ENCODE peak calls at places on chromosomes 13 and 19, in eight cellular contexts. Z is breast epithelium, K is fibroblast of lung, F is pancreas, W is uterus, X is transverse colon, Y is heart right ventricle, Q is GM23248. G is an unnamed sample.

GRCh38 chr13:95352486-95352885 is 51.2 kb upstream of the ABCC4 start:
- DNase-seq in K (no peak), Y (no peak), X (no peak), F (no peak), Z (no peak), W (no peak), Q (no peak), G (no peak)

GRCh38 chr19:16363852-16364230 is 39.2 kb downstream of the KLF2 start:
- DNase-seq in Q (no peak), K (no peak), Y (no peak), F (no peak), X (no peak), Z (no peak), W (no peak), G (no peak)

GRCh38 chr13:53121131-53121773 is 92.6 kb downstream of the OLFM4 start:
- DNase-seq in W (no peak), F (no peak), Y (no peak), X (no peak), Z (no peak), K (no peak), Q (no peak), G (no peak)

GRCh38 chr13:20381401-20381800 is 144.3 kb downstream of the CRYL1 start:
- DNase-seq in K (no peak), W (no peak), Q (no peak), F (no peak), Z (no peak), X (no peak), Y (no peak), G (no peak)

GRCh38 chr13:70816853-70817252 is 708.6 kb upstream of the KLHL1 start:
- DNase-seq in K (peak; percentile 57), Q (no peak), X (no peak), F (no peak), W (no peak), Y (no peak), Z (no peak), G (no peak)

GRCh38 chr13:103002279-103002678 is 63.9 kb downstream of the SLC10A2 start:
- DNase-seq in Y (no peak), K (no peak), Z (no peak), W (no peak), F (no peak), Q (no peak), X (no peak), G (no peak)

GRCh38 chr13:97727991-97728390 is 225.5 kb upstream of the IPO5 start:
- DNase-seq in X (no peak), Z (no peak), Q (no peak), W (no peak), Y (no peak), F (no peak), K (no peak), G (no peak)

GRCh38 chr19:19372656-19373416 is 32.6 kb upstream of the GATAD2A start:
- DNase-seq in Z (no peak), K (peak; percentile 39), X (peak; percentile 86), F (no peak), W (no peak), Q (peak; percentile 76), Y (peak; percentile 64), G (no peak)

GRCh38 chr13:29125934-29126424 is 305.8 kb downstream of the MTUS2 start:
- DNase-seq in W (no peak), Q (no peak), X (no peak), F (no peak), Z (no peak), K (no peak), Y (no peak), G (no peak)

GRCh38 chr19:4916292-4917082 is 7.2 kb downstream of the UHRF1 start:
- DNase-seq in W (no peak), X (peak; percentile 22), Y (no peak), Q (no peak), K (no peak), Z (no peak), F (no peak), G (no peak)

GRCh38 chr19:4913996-4914735 is 4.9 kb downstream of the UHRF1 start:
- DNase-seq in X (peak; percentile 17), F (no peak), Z (no peak), W (no peak), K (peak; percentile 7), Y (no peak), Q (peak; percentile 43), G (no peak)

GRCh38 chr19:4911314-4911713 is 2.0 kb downstream of the UHRF1 start:
- DNase-seq in W (no peak), Y (no peak), Z (no peak), K (peak; percentile 23), F (no peak), Q (peak; percentile 59), X (no peak), G (no peak)

GRCh38 chr19:4911786-4912672 is 2.7 kb downstream of the UHRF1 start:
- DNase-seq in X (peak; percentile 64), K (peak; percentile 100), Q (peak; percentile 100), F (no peak), Z (no peak), Y (peak; percentile 26), W (peak; percentile 70), G (peak; percentile 72)

DNA sequence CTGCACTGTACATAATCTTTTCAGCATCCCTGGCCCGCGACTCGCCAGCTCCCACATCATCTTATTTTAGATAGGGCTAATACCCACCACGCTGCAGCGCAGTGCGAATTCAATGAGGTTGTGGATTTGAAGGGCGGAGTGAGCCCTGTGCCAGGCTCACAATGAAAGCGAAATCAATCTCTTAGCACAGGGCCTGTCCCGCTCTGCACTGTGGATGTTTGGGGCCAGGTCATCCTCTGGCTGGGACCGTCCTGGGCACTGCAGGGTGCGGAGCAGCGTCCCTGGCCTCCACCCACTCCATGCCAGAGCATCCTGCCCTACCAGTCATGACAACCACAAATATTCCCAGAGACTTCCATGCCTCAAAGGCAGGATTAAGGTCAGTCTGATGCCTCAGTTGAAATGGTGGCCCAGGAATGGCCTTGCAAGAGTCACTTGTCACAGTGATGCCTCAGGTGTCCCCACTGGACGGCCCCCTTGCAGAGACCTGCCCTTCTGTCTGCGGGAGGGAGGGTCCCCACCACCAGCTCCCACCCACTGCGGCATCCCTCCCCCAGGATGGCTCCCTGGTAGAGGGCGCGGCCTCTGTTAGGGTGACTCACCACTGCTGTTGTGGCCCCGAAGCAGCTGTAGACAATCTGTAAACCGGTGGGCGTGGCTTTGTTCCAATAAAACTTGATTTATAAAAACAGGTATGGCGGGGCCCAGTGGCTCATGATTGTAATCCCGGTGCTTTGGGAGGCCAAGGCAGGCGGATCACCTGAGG is 5.6 kb downstream of the UHRF1 start:
- DNase-seq in K (peak; percentile 80), Q (peak; percentile 94), F (no peak), X (peak; percentile 89), Y (no peak), Z (no peak), W (no peak), G (no peak)
- H3K4me3 ChIP-seq in K (no peak overlapping the region), Q (peak overlapping the region; percentile 19), F (no peak overlapping the region), X (peak overlapping the region; percentile 37), Y (peak overlapping the region; percentile 20), Z (peak overlapping the region; percentile 43), W (no peak overlapping the region), G (no peak overlapping the region)

GRCh38 chr13:112703935-112704633 is 14.2 kb downstream of the ATP11A start:
- DNase-seq in X (peak; percentile 3), Q (no peak), Z (peak; percentile 27), W (no peak), K (no peak), F (no peak), Y (no peak), G (no peak)
- H3K27ac ChIP-seq in X (no peak overlapping the region), Q (no peak overlapping the region), Z (no peak overlapping the region), W (peak overlapping the region; percentile 25), K (no peak overlapping the region), F (no peak overlapping the region), Y (peak overlapping the region; percentile 64), G (no peak overlapping the region)

DNA sequence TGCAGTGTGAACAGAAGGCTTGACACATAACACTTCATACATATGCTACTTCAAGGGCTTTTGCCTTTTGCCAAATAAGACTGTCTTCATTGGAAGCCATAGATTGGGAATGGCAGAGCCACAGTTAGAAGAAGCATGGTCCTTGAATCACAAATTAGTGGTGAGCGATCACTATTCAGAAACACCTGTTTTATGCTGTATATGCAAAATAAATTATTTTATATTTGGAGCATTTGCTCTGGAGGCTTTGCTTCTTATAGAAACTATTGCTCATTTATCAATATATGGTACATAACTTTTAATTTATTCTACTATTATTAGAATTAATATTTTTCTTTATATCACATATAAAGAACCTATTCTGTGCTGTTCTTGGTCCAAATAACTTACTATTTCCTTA is 270.4 kb upstream of the SPRY2 start:
- DNase-seq in F (no peak), Z (no peak), K (no peak), W (no peak), X (no peak), Y (no peak), Q (no peak), G (no peak)
- H3K4me3 ChIP-seq in F (no peak overlapping the region), Z (no peak overlapping the region), K (no peak overlapping the region), W (no peak overlapping the region), X (no peak overlapping the region), Y (no peak overlapping the region), Q (no peak overlapping the region), G (no peak overlapping the region)

DNA sequence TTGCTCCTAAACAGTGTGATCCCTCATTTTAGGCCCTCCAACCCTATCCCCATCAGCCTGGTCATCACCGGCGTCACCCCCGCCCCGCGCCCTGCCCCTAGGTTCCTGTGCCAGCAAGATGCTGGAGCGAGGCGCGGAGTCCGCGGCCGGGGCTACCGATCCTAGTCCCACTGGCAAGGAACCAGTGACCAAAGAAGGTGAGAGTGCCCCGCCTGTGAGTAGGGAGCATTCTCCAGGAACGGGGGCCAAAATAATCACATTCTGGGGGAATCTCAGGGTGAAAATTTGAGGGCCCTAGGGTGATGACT is 1.3 kb downstream of the ZNF575 start:
- DNase-seq in W (no peak), F (no peak), Z (no peak), Y (no peak), K (no peak), Q (no peak), X (no peak), G (no peak)
- H3K27ac ChIP-seq in W (peak overlapping the region; percentile 90), F (peak overlapping the region; percentile 86), Z (peak overlapping the region; percentile 87), Y (peak overlapping the region; percentile 66), K (peak overlapping the region; percentile 57), Q (peak overlapping the region; percentile 19), X (peak overlapping the region; percentile 98), G (peak overlapping the region; percentile 98)

DNA sequence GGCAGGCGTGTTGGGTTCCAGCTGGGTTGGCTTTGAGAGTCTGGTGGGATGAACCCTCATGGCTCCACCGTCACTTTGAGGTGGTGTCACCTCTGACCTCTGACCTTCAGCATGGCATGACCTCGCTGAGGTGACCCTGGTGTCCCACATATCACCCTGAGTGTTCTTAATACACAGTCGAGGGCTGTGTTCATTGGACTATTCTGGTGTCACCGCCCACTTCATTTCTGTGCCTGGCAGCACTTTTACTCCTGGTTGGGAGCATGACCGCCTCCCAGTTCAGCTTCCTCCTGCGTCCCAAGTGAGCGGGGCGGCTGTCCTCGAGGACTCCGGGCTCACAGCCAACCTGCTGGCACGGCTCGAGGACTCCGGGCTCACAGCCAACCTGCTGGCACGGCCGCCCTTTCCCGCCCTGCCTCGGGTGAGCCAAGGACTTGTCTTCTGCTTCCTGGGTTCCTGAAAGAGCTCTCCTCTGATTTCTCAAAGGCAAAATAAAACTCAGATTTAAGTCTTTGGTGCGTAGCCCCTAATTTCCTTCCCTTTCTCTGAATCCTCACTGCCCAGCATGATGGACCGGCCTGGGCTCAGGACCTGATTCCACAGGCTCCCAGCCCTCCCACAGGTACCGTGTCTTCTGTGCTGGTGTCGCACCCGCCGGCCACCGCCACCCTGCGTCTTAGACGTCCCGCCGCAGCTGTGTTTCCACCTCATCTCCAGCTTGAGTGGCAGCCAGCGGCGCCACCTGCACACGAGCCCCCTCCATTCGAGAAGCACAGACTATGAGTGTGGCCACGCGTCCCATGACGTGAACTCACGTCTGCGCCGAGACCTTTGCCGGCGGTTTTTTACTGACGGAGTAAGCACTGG is 10.4 kb downstream of the ATP4B start:
- DNase-seq in K (peak; percentile 54), Y (peak; percentile 90), X (peak; percentile 94), Q (peak; percentile 43), Z (peak; percentile 96), W (peak; percentile 69), F (peak; percentile 97), G (peak; percentile 93)
- H3K4me3 ChIP-seq in K (no peak overlapping the region), Y (no peak overlapping the region), X (no peak overlapping the region), Q (no peak overlapping the region), Z (no peak overlapping the region), W (no peak overlapping the region), F (no peak overlapping the region), G (no peak overlapping the region)

G was measured in dorsolateral prefrontal cortex.